ENCODE peak calls at places on chromosome 4, in four cellular contexts. N is HepG2, G is GM12878, F is H1. E is an unnamed sample. For H3K36me3, the result is how much of the 10 kb centered on the place peaks cover.

GRCh38 chr4:109559625-109559982 is 442 bp upstream of the MCUB start:
- DNase-seq in N (no peak), G (no peak), F (no peak), E (peak)

GRCh38 chr4:40121515-40121914 is 64.9 kb downstream of the N4BP2 start:
- DNase-seq in F (no peak), G (peak), N (no peak), E (no peak)

GRCh38 chr4:152342293-152342692 is 193.6 kb downstream of the FBXW7 start:
- DNase-seq in G (no peak), F (no peak), N (peak), E (no peak)

GRCh38 chr4:10173039-10173753 is 56.6 kb upstream of the WDR1 start:
- DNase-seq in G (no peak), F (no peak), N (no peak), E (no peak)

GRCh38 chr4:94827481-94828110 is 69.8 kb downstream of the BMPR1B start:
- DNase-seq in F (no peak), N (no peak), G (no peak), E (no peak)

GRCh38 chr4:163493643-163494359 is 689 bp upstream of the TMA16 start:
- DNase-seq in F (no peak), G (no peak), N (no peak), E (no peak)

GRCh38 chr4:7063362-7063761 is 4.5 kb downstream of the GRPEL1 start:
- DNase-seq in F (no peak), G (no peak), N (no peak), E (no peak)

GRCh38 chr4:3355266-3355748 is 62.5 kb downstream of the RGS12 start:
- DNase-seq in F (no peak), G (peak), N (no peak), E (no peak)

GRCh38 chr4:94714761-94715160 is 43.0 kb upstream of the BMPR1B start:
- DNase-seq in N (no peak), G (no peak), F (no peak), E (no peak)

GRCh38 chr4:47519239-47519883 is 34.3 kb downstream of the ATP10D start:
- DNase-seq in N (no peak), G (peak), F (no peak), E (no peak)

GRCh38 chr4:127261476-127261875 is 371.3 kb upstream of the INTU start:
- DNase-seq in N (no peak), F (no peak), G (no peak), E (no peak)

GRCh38 chr4:121034010-121034409 is 38.3 kb downstream of the NDNF start:
- DNase-seq in G (no peak), F (no peak), N (no peak), E (no peak)

GRCh38 chr4:172147702-172148101 is 334.5 kb downstream of the GALNTL6 start:
- DNase-seq in F (no peak), N (no peak), G (no peak), E (no peak)

GRCh38 chr4:24560770-24561415 is 23.5 kb downstream of the DHX15 start:
- DNase-seq in G (no peak), F (no peak), N (no peak), E (no peak)

GRCh38 chr4:78585633-78586032 is 34.1 kb downstream of the ANXA3 start:
- DNase-seq in N (no peak), G (no peak), F (no peak), E (no peak)

GRCh38 chr4:87337361-87337760 is 14.7 kb upstream of the HSD17B13 start:
- DNase-seq in G (no peak), F (no peak), N (no peak), E (no peak)
- TF ChIP-seq SUZ12 in G (no peak), F (no peak), N (no peak), E (no peak)

GRCh38 chr4:129095811-129096454 is at the start of gene C4orf33:
- DNase-seq in N (peak), F (no peak), G (peak), E (no peak)
- H3K9ac ChIP-seq in N (peak), F (no peak), G (peak), E (no peak)

GRCh38 chr4:55438314-55438713 is 42.6 kb downstream of the TMEM165 start:
- DNase-seq in G (no peak), N (peak), F (no peak), E (no peak)
- H3K36me3 ChIP-seq in G (under half), N (under half), F (under half), E (under half)

GRCh38 chr4:139984459-139984858 is 169.5 kb downstream of the MAML3 start:
- DNase-seq in G (no peak), N (no peak), F (no peak), E (no peak)

GRCh38 chr4:139986621-139987510 is 167.1 kb downstream of the MAML3 start:
- DNase-seq in N (no peak), G (no peak), F (no peak), E (no peak)

GRCh38 chr4:139986108-139986507 is 167.9 kb downstream of the MAML3 start:
- DNase-seq in F (no peak), G (no peak), N (no peak), E (no peak)

GRCh38 chr4:139988863-139989765 is 164.9 kb downstream of the MAML3 start:
- DNase-seq in N (peak), F (no peak), G (no peak), E (no peak)
- TF ChIP-seq SUZ12 in N (no peak), F (no peak), G (no peak), E (no peak)

GRCh38 chr4:56656346-56656643 is 24.8 kb downstream of the HOPX start:
- DNase-seq in G (no peak), F (no peak), N (no peak), E (no peak)
- H3K9ac ChIP-seq in G (no peak), F (no peak), N (no peak), E (peak)

GRCh38 chr4:1375761-1376322 is 28.8 kb downstream of the UVSSA start:
- DNase-seq in F (no peak), G (no peak), N (no peak), E (no peak)

GRCh38 chr4:1376391-1376840 is 29.4 kb downstream of the UVSSA start:
- DNase-seq in G (no peak), N (no peak), F (no peak), E (no peak)

GRCh38 chr4:1375051-1375721 is 28.2 kb downstream of the UVSSA start:
- DNase-seq in G (no peak), F (no peak), N (no peak), E (no peak)

GRCh38 chr4:1373892-1374705 is 27.1 kb downstream of the UVSSA start:
- DNase-seq in F (no peak), N (no peak), G (no peak), E (no peak)

DNA sequence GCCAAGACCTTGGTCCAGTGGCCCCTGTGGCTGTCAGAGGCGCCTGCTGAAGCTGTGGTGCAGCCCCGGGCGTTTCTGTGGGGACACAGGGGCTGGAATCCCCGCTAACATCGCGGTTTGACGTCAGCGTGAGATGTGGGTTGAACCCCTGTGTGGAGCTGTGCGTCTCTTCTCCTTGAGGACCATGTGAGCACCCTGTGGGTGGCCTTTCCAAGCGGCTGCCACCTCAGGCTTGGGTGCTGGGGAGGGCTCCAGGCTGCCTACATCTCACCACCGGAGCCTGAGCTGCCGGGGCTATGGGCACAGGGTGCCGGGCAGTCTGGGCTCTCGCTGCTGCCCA is 27.7 kb downstream of the UVSSA start:
- DNase-seq in N (no peak), G (no peak), F (no peak), E (no peak)
- H3K36me3 ChIP-seq in N (under half), G (under half), F (under half), E (half or more)

GRCh38 chr4:166174717-166175510 is 301.9 kb downstream of the TLL1 start:
- DNase-seq in F (no peak), N (no peak), G (no peak), E (no peak)
- TF ChIP-seq SUZ12 in F (no peak), N (no peak), G (no peak), E (no peak)

GRCh38 chr4:155582031-155582430 is 84.6 kb upstream of the GUCY1A1 start:
- DNase-seq in F (no peak), G (no peak), N (no peak), E (no peak)

GRCh38 chr4:155578726-155579385 is 87.8 kb upstream of the GUCY1A1 start:
- DNase-seq in F (no peak), N (no peak), G (no peak), E (no peak)

GRCh38 chr4:155578219-155578618 is 88.4 kb upstream of the GUCY1A1 start:
- DNase-seq in G (no peak), F (no peak), N (no peak), E (no peak)

GRCh38 chr4:155587766-155588165 is 78.9 kb upstream of the GUCY1A1 start:
- DNase-seq in F (no peak), N (no peak), G (no peak), E (no peak)

DNA sequence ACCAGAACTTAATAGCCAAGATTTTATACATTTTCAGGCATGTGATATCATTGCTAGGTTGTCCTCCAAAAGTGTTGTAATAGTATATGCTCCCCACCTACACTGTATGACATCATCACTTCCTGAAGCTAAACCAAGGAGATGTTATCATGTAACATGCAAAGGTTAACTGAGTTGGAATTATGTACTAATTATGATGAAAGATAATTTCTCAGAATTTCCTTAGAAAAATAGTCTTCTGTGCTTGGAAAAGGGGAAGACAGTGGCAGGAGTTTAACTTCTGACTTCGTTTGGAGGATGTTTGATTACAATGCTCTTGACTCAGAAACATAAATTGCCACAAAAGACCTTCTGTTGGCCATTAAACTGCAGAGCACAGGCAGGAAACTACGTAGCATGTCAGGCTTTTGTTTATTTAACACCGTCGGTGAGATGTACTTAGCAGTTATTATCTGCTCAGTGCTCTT is 83.6 kb upstream of the GUCY1A1 start:
- DNase-seq in F (no peak), N (no peak), G (no peak), E (no peak)
- H3K9ac ChIP-seq in F (no peak), N (no peak), G (no peak), E (no peak)

GRCh38 chr4:147633113-147633512 is 15.9 kb downstream of the TMEM184C start:
- DNase-seq in G (no peak), N (no peak), F (no peak), E (no peak)
- H3K36me3 ChIP-seq in G (under half), N (under half), F (under half), E (half or more)

GRCh38 chr4:15314974-15315373 is 112.9 kb upstream of the C1QTNF7 start:
- DNase-seq in F (no peak), G (no peak), N (no peak), E (no peak)

GRCh38 chr4:15320116-15320515 is 107.7 kb upstream of the C1QTNF7 start:
- DNase-seq in N (no peak), G (no peak), F (no peak), E (peak)

GRCh38 chr4:15322016-15322415 is 105.8 kb upstream of the C1QTNF7 start:
- DNase-seq in F (no peak), N (no peak), G (no peak), E (no peak)

GRCh38 chr4:15318621-15319348 is 109.0 kb upstream of the C1QTNF7 start:
- DNase-seq in G (no peak), F (no peak), N (no peak), E (no peak)

GRCh38 chr4:15317246-15317645 is 110.6 kb upstream of the C1QTNF7 start:
- DNase-seq in F (no peak), N (no peak), G (no peak), E (no peak)
- TF ChIP-seq SUZ12 in F (no peak), N (no peak), G (no peak), E (no peak)

E was measured in NT2/D1.